ENCODE peak calls at places on chromosomes 4 and X, in five cellular contexts. W is HFFc6, S is cardiac muscle cell, H is retina, M is amniotic stem cell. D is an unnamed sample.

GRCh38 chrX:11739796-11740195 is 18.2 kb upstream of the MSL3 start:
- DNase-seq in W (no peak), H (no peak), S (no peak), M (no peak), D (no peak)

GRCh38 chrX:154419688-154420401 is 8.5 kb downstream of the TAFAZZIN start:
- DNase-seq in H (no peak), M (no peak), W (no peak), S (no peak), D (no peak)

GRCh38 chrX:7372843-7373525 is 225.0 kb upstream of the PUDP start:
- DNase-seq in M (peak; percentile 5), H (no peak), S (peak; percentile 7), W (peak; percentile 69), D (no peak)

GRCh38 chr4:182625193-182625592 is 292.0 kb downstream of the DCTD start:
- DNase-seq in W (no peak), M (no peak), S (no peak), H (no peak), D (no peak)

GRCh38 chrX:129823523-129823922 is 20.2 kb downstream of the ZDHHC9 start:
- DNase-seq in H (no peak), S (no peak), M (no peak), W (no peak), D (no peak)

GRCh38 chrX:154006965-154007364 is 12.7 kb downstream of the IRAK1 start:
- DNase-seq in M (no peak), W (no peak), S (no peak), H (no peak), D (no peak)

GRCh38 chr4:16869594-16870245 is 28.7 kb downstream of the LDB2 start:
- DNase-seq in M (no peak), S (no peak), W (no peak), H (no peak), D (no peak)

GRCh38 chr4:7539659-7540058 is 104.9 kb upstream of the PSAPL1 start:
- DNase-seq in M (no peak), S (no peak), W (no peak), H (no peak), D (peak; percentile 83)

GRCh38 chr4:118981171-118981838 is 92.7 kb downstream of the SYNPO2 start:
- DNase-seq in S (no peak), W (peak; percentile 62), M (no peak), H (peak; percentile 85), D (no peak)

GRCh38 chr4:40134206-40134917 is 62.5 kb upstream of the RHOH start:
- DNase-seq in H (no peak), M (no peak), S (no peak), W (no peak), D (no peak)

GRCh38 chr4:13599159-13599558 is 28.4 kb downstream of the BOD1L1 start:
- DNase-seq in H (no peak), M (no peak), S (no peak), W (no peak), D (no peak)

GRCh38 chr4:3215733-3216132 is 33.2 kb upstream of the MSANTD1 start:
- DNase-seq in H (no peak), W (no peak), M (no peak), S (no peak), D (no peak)

GRCh38 chr4:81052119-81053068 is 21.9 kb downstream of the BMP3 start:
- DNase-seq in H (peak; percentile 70), S (peak; percentile 76), M (peak; percentile 65), W (peak; percentile 40), D (peak; percentile 65)

GRCh38 chr4:114807759-114808404 is 209.3 kb downstream of the UGT8 start:
- DNase-seq in H (no peak), S (peak; percentile 19), M (no peak), W (no peak), D (peak; percentile 65)

GRCh38 chrX:55279832-55280231 is 15.1 kb upstream of the PAGE3 start:
- DNase-seq in H (no peak), M (no peak), S (no peak), W (no peak), D (no peak)

GRCh38 chr4:73701116-73701515 is 39.3 kb upstream of the CXCL8 start:
- DNase-seq in S (peak; percentile 71), M (peak; percentile 14), H (no peak), W (no peak), D (no peak)

GRCh38 chr4:120725639-120726585 is 196.6 kb downstream of the PRDM5 start:
- DNase-seq in W (no peak), H (no peak), S (no peak), M (no peak), D (no peak)

GRCh38 chr4:114077610-114078009 is 98.2 kb upstream of the ARSJ start:
- DNase-seq in H (no peak), M (peak; percentile 70), W (peak; percentile 90), S (peak; percentile 45), D (no peak)

GRCh38 chr4:158535130-158535614 is 13.5 kb downstream of the RXFP1 start:
- DNase-seq in H (no peak), M (peak; percentile 23), W (peak; percentile 65), S (peak; percentile 61), D (no peak)

GRCh38 chr4:183132081-183132480 is 33.0 kb downstream of the WWC2 start:
- DNase-seq in M (no peak), H (no peak), W (no peak), S (no peak), D (no peak)

GRCh38 chrX:106300656-106301055 is 132.6 kb downstream of the PWWP3B start:
- DNase-seq in H (no peak), S (no peak), M (no peak), W (no peak), D (no peak)

GRCh38 chrX:130170752-130171445 is 863 bp upstream of the RAB33A start:
- DNase-seq in W (no peak), S (no peak), M (no peak), H (peak; percentile 90), D (no peak)

GRCh38 chr4:144355809-144356757 is 215.6 kb upstream of the GYPA start:
- DNase-seq in H (peak; percentile 70), W (peak; percentile 85), S (peak; percentile 96), M (peak; percentile 71), D (peak; percentile 70)

GRCh38 chr4:48578132-48578964 is 88.3 kb downstream of the ZAR1 start:
- DNase-seq in S (peak; percentile 87), W (peak; percentile 70), H (peak; percentile 63), M (peak; percentile 22), D (peak; percentile 45)

GRCh38 chr4:91837608-91838029 is 466.1 kb upstream of the GRID2 start:
- DNase-seq in H (no peak), M (peak; percentile 7), W (no peak), S (peak; percentile 88), D (peak; percentile 6)

GRCh38 chrX:106619797-106620196 is 8.0 kb downstream of the RADX start:
- DNase-seq in M (no peak), S (peak; percentile 15), H (no peak), W (no peak), D (peak; percentile 16)

GRCh38 chr4:75002381-75002780 is 69.5 kb downstream of the PARM1 start:
- DNase-seq in W (no peak), M (no peak), H (no peak), S (no peak), D (no peak)

GRCh38 chr4:16048639-16049448 is 35.0 kb downstream of the PROM1 start:
- DNase-seq in W (no peak), S (peak; percentile 34), H (no peak), M (no peak), D (no peak)

GRCh38 chr4:76279462-76279861 is 27.1 kb upstream of the STBD1 start:
- DNase-seq in M (no peak), S (no peak), H (no peak), W (no peak), D (no peak)

GRCh38 chr4:2290974-2291704 is 29.2 kb upstream of the MXD4 start:
- DNase-seq in M (no peak), W (no peak), H (no peak), S (no peak), D (no peak)

GRCh38 chr4:168731006-168731636 is 234.3 kb downstream of the PALLD start:
- DNase-seq in H (no peak), S (peak; percentile 52), M (no peak), W (peak; percentile 52), D (no peak)

GRCh38 chr4:186808635-186809018 is 85.0 kb upstream of the FAT1 start:
- DNase-seq in S (peak; percentile 70), W (peak; percentile 81), M (peak; percentile 69), H (no peak), D (no peak)

GRCh38 chrX:76127341-76127740 is 45.5 kb upstream of the PBDC1 start:
- DNase-seq in M (no peak), W (no peak), S (no peak), H (no peak), D (no peak)

GRCh38 chr4:15400911-15401671 is 26.7 kb upstream of the C1QTNF7 start:
- DNase-seq in M (peak; percentile 61), H (no peak), S (peak; percentile 93), W (peak; percentile 84), D (no peak)

GRCh38 chrX:71100581-71101505 is 5.2 kb downstream of the FOXO4 start:
- DNase-seq in S (no peak), H (no peak), W (no peak), M (no peak), D (no peak)

GRCh38 chr4:27094785-27095184 is 234.1 kb downstream of the STIM2 start:
- DNase-seq in M (no peak), W (no peak), S (no peak), H (no peak), D (no peak)

GRCh38 chr4:24519649-24520048 is 64.7 kb downstream of the DHX15 start:
- DNase-seq in S (peak; percentile 55), W (no peak), M (no peak), H (no peak), D (no peak)

GRCh38 chr4:187826725-187827124 is 168.8 kb upstream of the ZFP42 start:
- DNase-seq in S (no peak), W (no peak), M (no peak), H (no peak), D (peak; percentile 3)

GRCh38 chr4:66556651-66557278 is 886.5 kb upstream of the EPHA5 start:
- DNase-seq in S (no peak), M (no peak), H (no peak), W (no peak), D (no peak)